ENCODE peak calls at places on chromosomes 1 and 21, in ten cellular contexts. S is PC-3, L is colonic mucosa, X is adrenal gland, B is heart left ventricle, F is mucosa of descending colon, E is stomach, I is pancreas, O is spleen, G is prostate gland. T is an unnamed sample. For H3K4me1, the result is how much of the 10 kb centered on the place peaks cover.

GRCh38 chr1:53510215-53510614 is 51.0 kb downstream of the DMRTB1 start:
- DNase-seq in S (no peak), L (no peak), X (no peak), B (no peak), F (no peak), E (no peak), I (no peak), O (no peak), G (no peak), T (no peak)

GRCh38 chr1:32925360-32926142 is 24.4 kb upstream of the TMEM54 start:
- DNase-seq in S (no peak), L (no peak), X (no peak), B (peak), F (no peak), E (no peak), I (peak), O (no peak), G (no peak), T (no peak)

GRCh38 chr1:3540876-3541275 is 70.4 kb downstream of the MEGF6 start:
- DNase-seq in S (no peak), L (no peak), X (no peak), B (no peak), F (no peak), E (no peak), I (no peak), O (no peak), G (no peak), T (no peak)

GRCh38 chr1:11977625-11978024 is 2.6 kb upstream of the MFN2 start:
- DNase-seq in S (no peak), L (no peak), X (no peak), B (no peak), F (no peak), E (no peak), I (no peak), O (no peak), G (no peak), T (no peak)

GRCh38 chr1:117747605-117748004 is 141.8 kb downstream of the TENT5C start:
- DNase-seq in S (no peak), L (no peak), X (no peak), B (no peak), F (no peak), E (no peak), I (no peak), O (no peak), G (no peak), T (no peak)

GRCh38 chr1:196373798-196374197 is 234.4 kb downstream of the KCNT2 start:
- DNase-seq in S (no peak), L (no peak), X (no peak), B (no peak), F (no peak), E (no peak), I (no peak), O (no peak), G (no peak), T (no peak)

GRCh38 chr21:31618696-31619430 is 40.6 kb upstream of the SOD1 start:
- DNase-seq in S (no peak), L (no peak), X (no peak), B (no peak), F (no peak), E (no peak), I (no peak), O (no peak), G (no peak), T (no peak)

GRCh38 chr21:37220433-37220980 is 46.6 kb downstream of the VPS26C start:
- DNase-seq in S (no peak), L (no peak), X (no peak), B (no peak), F (peak), E (no peak), I (no peak), O (no peak), G (no peak), T (no peak)

GRCh38 chr1:39981385-39981784 is 26.4 kb downstream of the MFSD2A start:
- DNase-seq in S (no peak), L (no peak), X (no peak), B (no peak), F (no peak), E (no peak), I (no peak), O (no peak), G (no peak), T (no peak)

GRCh38 chr1:182826892-182827291 is 12.3 kb upstream of the DHX9 start:
- DNase-seq in S (no peak), L (no peak), X (no peak), B (no peak), F (no peak), E (no peak), I (no peak), O (no peak), G (no peak), T (no peak)

GRCh38 chr1:201546093-201546492 is 7.2 kb downstream of the NAV1 start:
- DNase-seq in S (no peak), L (no peak), X (no peak), B (no peak), F (no peak), E (no peak), I (no peak), O (no peak), G (no peak), T (no peak)

GRCh38 chr1:45840704-45841103 is 37.3 kb downstream of the MAST2 start:
- DNase-seq in S (peak), L (no peak), X (no peak), B (no peak), F (no peak), E (no peak), I (no peak), O (no peak), G (no peak), T (no peak)

GRCh38 chr1:115976062-115976899 is at the start of gene SLC22A15:
- DNase-seq in S (peak), L (peak), X (peak), B (peak), F (peak), E (peak), I (peak), O (peak), G (peak), T (peak)

GRCh38 chr1:91851130-91852010 is 34.6 kb downstream of the TGFBR3 start:
- DNase-seq in S (peak), L (peak), X (peak), B (peak), F (peak), E (peak), I (peak), O (peak), G (peak), T (peak)

GRCh38 chr1:27940297-27940696 is 5.5 kb downstream of the SMPDL3B start:
- DNase-seq in S (peak), L (peak), X (peak), B (peak), F (peak), E (peak), I (no peak), O (peak), G (no peak), T (peak)
- TF ChIP-seq CTCF in S (peak), L (peak), X (peak), B (peak), F (no peak), E (no peak), I (no peak), O (no peak), G (no peak), T (peak)

DNA sequence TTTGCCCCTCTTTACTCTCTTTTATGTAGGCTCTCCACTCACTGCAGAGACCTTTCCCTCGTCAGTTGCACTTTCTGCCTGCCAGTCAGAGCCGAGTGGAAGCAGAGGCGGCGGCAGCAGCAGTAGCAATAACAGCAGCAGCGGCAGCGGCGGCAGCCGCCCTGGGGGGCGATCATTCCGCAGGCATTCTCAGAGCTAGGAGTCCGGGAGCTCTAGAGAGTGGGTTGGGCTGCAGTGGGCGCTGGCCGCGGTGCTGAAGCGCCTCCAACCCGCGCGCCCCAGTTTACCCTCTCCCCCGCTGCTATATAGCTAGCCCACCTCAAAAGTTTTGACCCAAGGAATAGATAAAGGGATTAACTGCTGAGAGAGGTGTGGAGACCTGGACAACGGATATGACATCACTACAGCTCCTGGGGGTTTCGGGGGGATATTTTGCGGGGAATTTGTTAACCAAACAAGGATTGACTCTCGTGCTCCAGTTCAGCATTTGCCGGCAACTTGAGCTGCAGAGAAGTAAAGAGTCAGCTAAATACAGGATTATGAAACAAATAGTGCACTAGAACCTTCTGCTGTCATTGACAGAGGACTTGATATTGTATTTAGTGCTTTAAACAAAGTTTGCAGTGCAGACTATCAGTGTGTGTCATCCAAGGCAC is at the start of gene OLFM3:
- DNase-seq in S (no peak), L (no peak), X (peak), B (peak), F (peak), E (no peak), I (peak), O (peak), G (no peak), T (no peak)
- H3K4me3 ChIP-seq in S (no peak), L (no peak), X (no peak), B (no peak), F (no peak), E (no peak), I (no peak), O (no peak), G (no peak), T (peak)

DNA sequence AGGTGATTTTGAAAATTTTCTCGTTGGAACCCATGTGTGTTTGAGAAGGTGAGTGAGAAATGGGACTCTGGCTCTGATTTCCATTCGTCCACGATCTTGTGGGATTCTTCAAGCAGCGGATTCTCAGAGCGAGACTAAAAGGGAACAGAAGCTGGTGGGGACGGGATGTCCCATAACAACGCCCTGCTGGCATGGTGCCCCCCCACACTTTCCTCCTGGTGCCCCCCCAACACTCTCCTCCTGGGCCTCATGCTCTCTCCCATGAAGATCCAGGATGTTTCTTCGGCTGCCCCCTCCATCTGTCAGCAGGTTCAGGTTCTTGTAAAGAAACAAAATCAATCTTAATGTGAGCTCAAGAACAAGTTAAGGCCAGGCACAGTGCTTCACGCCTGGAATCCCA is 29.1 kb downstream of the PRDM15 start:
- DNase-seq in S (no peak), L (no peak), X (no peak), B (no peak), F (no peak), E (no peak), I (no peak), O (peak), G (no peak), T (no peak)
- H3K4me1 ChIP-seq in S (under half), L (under half), X (under half), B (under half), F (under half), E (under half), I (under half), O (under half), G (under half), T (under half)

GRCh38 chr1:189708674-189709073 is 769.0 kb downstream of the BRINP3 start:
- DNase-seq in S (peak), L (no peak), X (no peak), B (no peak), F (no peak), E (no peak), I (no peak), O (peak), G (no peak), T (no peak)
- TF ChIP-seq CTCF in S (peak), L (no peak), X (no peak), B (no peak), F (no peak), E (no peak), I (no peak), O (no peak), G (no peak), T (no peak)

GRCh38 chr1:51506537-51506936 is 12.5 kb downstream of the EPS15 start:
- DNase-seq in S (no peak), L (no peak), X (peak), B (no peak), F (no peak), E (no peak), I (no peak), O (no peak), G (no peak), T (no peak)
- H3K4me3 ChIP-seq in S (no peak), L (no peak), X (no peak), B (peak), F (no peak), E (no peak), I (no peak), O (no peak), G (no peak), T (peak)

GRCh38 chr1:223774133-223774811 is 61.9 kb downstream of the CAPN2 start:
- DNase-seq in S (no peak), L (peak), X (no peak), B (no peak), F (no peak), E (no peak), I (no peak), O (no peak), G (no peak), T (no peak)
- H3K4me1 ChIP-seq in S (half or more), L (under half), X (under half), B (under half), F (under half), E (under half), I (under half), O (under half), G (under half), T (half or more)

T was measured in left ventricle myocardium inferior.